ENCODE peak calls at places on chromosomes 5 and 9, in ten cellular contexts. Y is NCI-H187; K is stimulated activated naive CD4-positive, alpha-beta T cell treated with Interleukin-2 at 50 U/mL for 16 hours; H is GM13976; P is NCI-H1417; X is activated CD8-positive, alpha-beta memory T cell treated with anti-CD3 and anti-CD28 coated beads for 48 hours; L is GM03348; S is fibroblast of the conjunctiva; R is gastrocnemius medialis; A is EL. U is an unnamed sample.

GRCh38 chr9:121038452-121039203 is 11.4 kb downstream of the C5 start:
- DNase-seq in H (no peak), A (no peak), S (no peak), L (no peak), Y (no peak), P (no peak), R (no peak), X (no peak), K (no peak), U (no peak)

GRCh38 chr9:72650206-72650605 is 128.8 kb downstream of the TMC1 start:
- DNase-seq in P (no peak), L (no peak), A (no peak), Y (no peak), R (no peak), K (no peak), X (no peak), H (no peak), S (no peak), U (no peak)

GRCh38 chr5:59140133-59140532 is 557.3 kb downstream of the RAB3C start:
- DNase-seq in S (no peak), X (no peak), K (no peak), L (no peak), Y (no peak), R (no peak), H (no peak), A (no peak), P (no peak), U (no peak)

GRCh38 chr9:134634667-134635230 is 6.9 kb upstream of the COL5A1 start:
- DNase-seq in K (no peak), L (no peak), X (no peak), Y (no peak), H (no peak), S (no peak), P (no peak), A (no peak), R (no peak), U (peak)

GRCh38 chr5:523658-524441 is 399 bp downstream of the SLC9A3 start:
- DNase-seq in X (no peak), H (no peak), A (no peak), K (no peak), R (no peak), Y (no peak), L (peak), S (no peak), P (no peak), U (no peak)

GRCh38 chr5:82413302-82414042 is 135.3 kb upstream of the RPS23 start:
- DNase-seq in A (peak), R (no peak), K (no peak), P (no peak), L (peak), Y (no peak), H (no peak), S (peak), X (no peak), U (no peak)

GRCh38 chr9:100455470-100455869 is 17.5 kb upstream of the TMEFF1 start:
- DNase-seq in X (no peak), A (peak), H (no peak), Y (no peak), L (peak), S (no peak), P (no peak), R (no peak), K (no peak), U (no peak)

GRCh38 chr5:14732991-14733390 is 68.5 kb downstream of the OTULIN start:
- DNase-seq in L (no peak), A (no peak), X (no peak), R (no peak), K (no peak), S (no peak), H (no peak), Y (no peak), P (no peak), U (no peak)

GRCh38 chr9:88041447-88041846 is 67.1 kb upstream of the CDK20 start:
- DNase-seq in K (no peak), H (no peak), P (peak), Y (no peak), X (no peak), S (no peak), A (no peak), L (peak), R (no peak), U (no peak)

GRCh38 chr5:72703876-72704275 is 112.6 kb upstream of the TNPO1 start:
- DNase-seq in H (no peak), P (no peak), Y (no peak), K (no peak), S (no peak), R (no peak), A (no peak), X (no peak), L (no peak), U (no peak)

GRCh38 chr5:59360130-59360555 is 533.4 kb downstream of the PDE4D start:
- DNase-seq in X (no peak), Y (no peak), L (no peak), R (peak), P (no peak), S (no peak), H (no peak), A (no peak), K (no peak), U (no peak)

GRCh38 chr5:89204766-89205165 is 321.8 kb upstream of the MEF2C start:
- DNase-seq in S (no peak), Y (no peak), L (peak), A (no peak), R (no peak), X (no peak), P (no peak), H (no peak), K (no peak), U (no peak)

GRCh38 chr5:41682641-41683040 is 172.2 kb upstream of the PLCXD3 start:
- DNase-seq in R (no peak), S (no peak), A (no peak), X (no peak), H (no peak), Y (no peak), K (no peak), P (no peak), L (no peak), U (no peak)